ENCODE peak calls at places on chromosome 6, in nine cellular contexts. B, G, O, C, L, A, H, N and U are unnamed samples. For H3K9me3, the result is how much of the 10 kb centered on the place peaks cover.

GRCh38 chr6:130674604-130675003 is 152.6 kb upstream of the SMLR1 start:
- DNase-seq in B (no peak), G (no peak), O (no peak), C (no peak), L (no peak), A (no peak), H (no peak), N (no peak), U (no peak)

GRCh38 chr6:20366082-20366834 is 35.4 kb upstream of the E2F3 start:
- DNase-seq in B (no peak), G (no peak), O (no peak), C (peak), L (no peak), A (no peak), H (no peak), N (no peak), U (no peak)

GRCh38 chr6:151014404-151015150 is 149.1 kb downstream of the MTHFD1L start:
- DNase-seq in B (peak), G (peak), O (peak), C (peak), L (peak), A (peak), H (peak), N (peak), U (peak)

GRCh38 chr6:44237021-44237812 is 9.7 kb upstream of the HSP90AB1 start:
- DNase-seq in B (peak), G (peak), O (peak), C (peak), L (peak), A (peak), H (peak), N (peak), U (peak)

GRCh38 chr6:122285292-122285913 is 114.0 kb upstream of the HSF2 start:
- DNase-seq in B (no peak), G (no peak), O (no peak), C (no peak), L (no peak), A (no peak), H (no peak), N (no peak), U (no peak)

GRCh38 chr6:5981274-5982026 is 25.3 kb downstream of the NRN1 start:
- DNase-seq in B (no peak), G (no peak), O (no peak), C (no peak), L (no peak), A (no peak), H (no peak), N (peak), U (no peak)

GRCh38 chr6:31794866-31795615 is 511 bp downstream of the VARS1 start:
- DNase-seq in B (no peak), G (no peak), O (no peak), C (no peak), L (no peak), A (peak), H (no peak), N (no peak), U (no peak)

GRCh38 chr6:115271434-115271833 is 789.3 kb downstream of the FRK start:
- DNase-seq in B (no peak), G (no peak), O (no peak), C (no peak), L (no peak), A (no peak), H (no peak), N (no peak), U (no peak)

GRCh38 chr6:112231609-112232060 is 22.7 kb downstream of the LAMA4 start:
- DNase-seq in B (no peak), G (no peak), O (no peak), C (no peak), L (no peak), A (no peak), H (no peak), N (peak), U (no peak)

GRCh38 chr6:133704371-133704770 is 184.5 kb upstream of the TCF21 start:
- DNase-seq in B (no peak), G (no peak), O (no peak), C (no peak), L (no peak), A (no peak), H (no peak), N (peak), U (no peak)

GRCh38 chr6:27206806-27207205 is 40.7 kb upstream of the PRSS16 start:
- DNase-seq in B (no peak), G (no peak), O (no peak), C (no peak), L (no peak), A (no peak), H (no peak), N (no peak), U (no peak)

GRCh38 chr6:157597461-157598312 is 216.7 kb downstream of the ZDHHC14 start:
- DNase-seq in B (peak), G (peak), O (peak), C (peak), L (no peak), A (no peak), H (peak), N (no peak), U (peak)

GRCh38 chr6:32741203-32741960 is at the start of gene HLA-DQA2:
- DNase-seq in B (no peak), G (no peak), O (no peak), C (no peak), L (no peak), A (no peak), H (no peak), N (no peak), U (no peak)

GRCh38 chr6:45371924-45372582 is 5.7 kb downstream of the SUPT3H start:
- DNase-seq in B (no peak), G (no peak), O (no peak), C (no peak), L (no peak), A (no peak), H (no peak), N (peak), U (no peak)

GRCh38 chr6:139323511-139324445 is 32.0 kb upstream of the TXLNB start:
- DNase-seq in B (peak), G (peak), O (peak), C (peak), L (peak), A (no peak), H (peak), N (peak), U (peak)

GRCh38 chr6:135128268-135128914 is 52.7 kb upstream of the MYB start:
- DNase-seq in B (no peak), G (no peak), O (no peak), C (peak), L (no peak), A (no peak), H (no peak), N (no peak), U (no peak)

GRCh38 chr6:136889271-136890193 is 32.6 kb upstream of the SLC35D3 start:
- DNase-seq in B (no peak), G (no peak), O (no peak), C (no peak), L (no peak), A (no peak), H (no peak), N (no peak), U (no peak)

GRCh38 chr6:1916334-1916985 is 306.7 kb downstream of the FOXC1 start:
- DNase-seq in B (no peak), G (no peak), O (no peak), C (no peak), L (no peak), A (no peak), H (no peak), N (peak), U (no peak)

GRCh38 chr6:108737594-108738546 is 110.4 kb upstream of the ARMC2 start:
- DNase-seq in B (peak), G (no peak), O (peak), C (no peak), L (peak), A (no peak), H (no peak), N (peak), U (peak)

GRCh38 chr6:42984924-42985475 is 630 bp downstream of the PPP2R5D start:
- DNase-seq in B (no peak), G (peak), O (no peak), C (no peak), L (no peak), A (peak), H (no peak), N (no peak), U (no peak)

GRCh38 chr6:127520061-127520460 is 926 bp upstream of the MTCL3 start:
- DNase-seq in B (no peak), G (no peak), O (no peak), C (no peak), L (no peak), A (no peak), H (no peak), N (peak), U (no peak)

GRCh38 chr6:160756021-160756420 is 54.0 kb downstream of the PLG start:
- DNase-seq in B (no peak), G (no peak), O (no peak), C (no peak), L (no peak), A (no peak), H (no peak), N (no peak), U (no peak)

GRCh38 chr6:39077882-39078594 is 29.5 kb downstream of the GLP1R start:
- DNase-seq in B (no peak), G (no peak), O (peak), C (no peak), L (no peak), A (no peak), H (no peak), N (no peak), U (no peak)

GRCh38 chr6:96724641-96725040 is 112.6 kb downstream of the GPR63 start:
- DNase-seq in B (no peak), G (no peak), O (no peak), C (no peak), L (no peak), A (no peak), H (no peak), N (no peak), U (no peak)

GRCh38 chr6:155185544-155185943 is 78.3 kb upstream of the CLDN20 start:
- DNase-seq in B (no peak), G (no peak), O (no peak), C (no peak), L (no peak), A (no peak), H (no peak), N (peak), U (peak)

GRCh38 chr6:82006027-82006738 is 241.4 kb downstream of the IBTK start:
- DNase-seq in B (no peak), G (no peak), O (no peak), C (no peak), L (no peak), A (peak), H (no peak), N (peak), U (peak)

GRCh38 chr6:7087491-7087979 is 20.2 kb upstream of the RREB1 start:
- DNase-seq in B (no peak), G (no peak), O (no peak), C (no peak), L (no peak), A (no peak), H (no peak), N (no peak), U (no peak)

GRCh38 chr6:121310495-121310894 is 23.8 kb downstream of the TBC1D32 start:
- DNase-seq in B (no peak), G (no peak), O (no peak), C (no peak), L (no peak), A (no peak), H (no peak), N (no peak), U (no peak)

GRCh38 chr6:135088818-135089809 is 34.5 kb upstream of the HBS1L start:
- DNase-seq in B (no peak), G (no peak), O (no peak), C (no peak), L (no peak), A (no peak), H (no peak), N (peak), U (no peak)

GRCh38 chr6:22610127-22610526 is 40.8 kb downstream of the HDGFL1 start:
- DNase-seq in B (no peak), G (no peak), O (no peak), C (no peak), L (no peak), A (no peak), H (no peak), N (no peak), U (no peak)

GRCh38 chr6:22613695-22614094 is 44.3 kb downstream of the HDGFL1 start:
- DNase-seq in B (no peak), G (no peak), O (no peak), C (no peak), L (no peak), A (no peak), H (no peak), N (peak), U (no peak)

GRCh38 chr6:22614541-22614940 is 45.2 kb downstream of the HDGFL1 start:
- DNase-seq in B (no peak), G (no peak), O (no peak), C (no peak), L (no peak), A (no peak), H (no peak), N (peak), U (no peak)

GRCh38 chr6:22612241-22612640 is 42.9 kb downstream of the HDGFL1 start:
- DNase-seq in B (no peak), G (no peak), O (no peak), C (no peak), L (no peak), A (no peak), H (no peak), N (peak), U (no peak)
- H3K9me3 ChIP-seq in B (under half), G (under half), O (under half), C (under half), L (under half), A (under half), H (under half), N (under half), U (under half)

GRCh38 chr6:51139841-51140462 is 321.3 kb downstream of the TFAP2B start:
- DNase-seq in B (no peak), G (no peak), O (no peak), C (no peak), L (no peak), A (no peak), H (no peak), N (no peak), U (no peak)
- H3K9me3 ChIP-seq in B (under half), G (under half), O (under half), C (under half), L (under half), A (under half), H (under half), N (under half), U (under half)

DNA sequence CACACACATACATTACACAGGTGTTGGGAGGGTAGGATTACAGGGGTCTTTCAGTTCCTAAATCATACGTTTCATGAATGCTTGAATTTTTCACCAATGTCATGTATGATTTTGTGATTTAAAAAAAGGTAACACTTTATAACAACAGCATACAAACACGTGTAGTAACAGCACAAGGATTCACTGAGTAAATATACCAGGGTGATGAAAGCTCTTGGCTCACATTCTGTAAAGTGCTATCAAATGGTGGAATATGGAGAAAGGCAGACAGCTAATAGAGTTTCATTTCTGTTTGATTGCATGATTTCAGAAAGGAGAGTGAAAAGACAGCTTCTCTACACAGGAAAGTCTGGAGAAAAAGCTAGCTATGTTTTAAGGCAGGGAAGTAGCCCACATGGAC is 231.9 kb downstream of the CD83 start:
- DNase-seq in B (no peak), G (no peak), O (no peak), C (no peak), L (no peak), A (no peak), H (no peak), N (no peak), U (no peak)
- H3K9me3 ChIP-seq in B (under half), G (under half), O (under half), C (under half), L (under half), A (under half), H (under half), N (under half), U (under half)

DNA sequence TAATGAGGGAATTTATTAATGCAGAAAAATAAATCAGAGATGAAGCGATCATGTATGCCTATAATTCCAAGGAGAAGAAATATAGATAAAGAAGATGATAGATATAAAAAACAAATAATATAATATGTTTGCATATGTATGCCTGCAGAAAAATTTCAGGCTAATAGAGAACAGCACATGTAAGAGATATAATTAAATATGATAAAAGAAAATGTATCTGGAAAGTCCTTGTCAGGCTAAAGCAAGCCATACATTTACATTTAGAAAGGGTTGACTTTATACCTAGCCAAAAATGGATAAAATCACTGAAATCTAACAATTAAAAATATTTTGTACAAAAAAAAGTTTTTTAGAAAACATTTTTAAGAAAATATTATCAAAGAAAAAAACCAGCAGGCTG is 454.1 kb downstream of the C6orf118 start:
- DNase-seq in B (no peak), G (no peak), O (no peak), C (no peak), L (no peak), A (no peak), H (no peak), N (no peak), U (no peak)
- H3K9me3 ChIP-seq in B (under half), G (under half), O (under half), C (under half), L (under half), A (under half), H (under half), N (under half), U (under half)

DNA sequence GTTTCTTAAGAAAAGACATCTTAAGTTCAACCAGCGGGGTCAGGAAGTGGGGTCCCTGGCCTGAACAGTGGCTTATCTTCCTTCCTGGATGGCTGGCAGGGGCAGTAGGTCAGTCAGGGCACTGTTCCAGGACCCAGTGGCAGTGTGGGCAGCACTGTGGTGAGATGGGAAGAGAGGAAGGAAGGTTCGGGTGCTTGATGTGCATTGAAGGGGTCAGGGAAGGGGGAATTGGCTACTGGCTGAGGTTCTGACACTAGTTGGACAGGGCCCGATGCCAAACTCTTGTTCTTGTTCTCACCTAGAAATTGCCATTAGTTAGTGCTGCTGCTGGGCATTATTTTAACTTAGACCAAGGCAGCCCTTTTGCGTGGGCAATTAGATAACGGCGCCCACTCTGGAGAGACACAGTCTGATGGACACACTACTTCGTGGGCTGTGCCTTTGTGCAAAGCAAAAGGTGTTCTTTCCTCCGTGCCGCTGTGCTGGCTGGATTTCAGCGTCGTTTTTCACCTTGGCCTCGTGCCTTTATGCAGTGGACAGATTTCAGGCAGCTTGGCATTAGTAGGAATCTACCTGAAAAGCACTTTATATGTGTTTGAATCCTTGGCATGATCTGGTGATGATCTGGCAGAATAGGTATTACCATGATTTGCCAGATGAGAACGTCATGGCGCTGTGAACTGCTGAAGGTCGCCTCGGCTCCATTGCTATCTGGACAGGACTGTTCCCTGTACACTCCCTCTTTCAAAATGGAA is 30.3 kb downstream of the UTRN start:
- DNase-seq in B (peak), G (no peak), O (no peak), C (no peak), L (no peak), A (no peak), H (no peak), N (no peak), U (no peak)
- H3K9me3 ChIP-seq in B (under half), G (under half), O (under half), C (under half), L (under half), A (under half), H (under half), N (under half), U (under half)

GRCh38 chr6:165245716-165246115 is 63.7 kb downstream of the C6orf118 start:
- DNase-seq in B (no peak), G (no peak), O (no peak), C (no peak), L (no peak), A (no peak), H (no peak), N (no peak), U (no peak)

GRCh38 chr6:165245287-165245686 is 64.1 kb downstream of the C6orf118 start:
- DNase-seq in B (no peak), G (no peak), O (no peak), C (no peak), L (no peak), A (no peak), H (no peak), N (peak), U (no peak)

GRCh38 chr6:165244524-165245247 is 64.7 kb downstream of the C6orf118 start:
- DNase-seq in B (no peak), G (no peak), O (no peak), C (no peak), L (no peak), A (no peak), H (no peak), N (no peak), U (no peak)

DNA sequence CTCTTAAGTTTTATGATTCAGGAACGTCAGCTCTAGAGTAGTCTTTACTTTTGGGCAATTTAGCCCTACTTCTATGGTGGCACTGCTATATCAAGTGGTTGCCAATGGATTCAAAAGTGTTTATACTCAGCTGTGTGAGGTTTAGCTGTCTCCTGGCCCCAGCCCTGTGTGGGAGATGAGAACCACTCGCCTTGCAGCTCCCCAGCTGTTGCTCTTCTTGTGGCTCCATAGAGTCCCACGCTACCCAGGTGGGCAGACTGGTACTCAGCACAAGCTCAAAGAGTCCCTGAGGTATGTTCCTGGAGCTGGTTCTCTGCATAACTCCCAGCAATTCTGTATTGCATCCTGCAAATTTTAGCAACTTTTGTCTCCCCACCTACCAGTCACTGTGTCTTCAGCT is 59.6 kb downstream of the C6orf118 start:
- DNase-seq in B (no peak), G (no peak), O (no peak), C (no peak), L (no peak), A (no peak), H (no peak), N (no peak), U (no peak)
- H3K9me3 ChIP-seq in B (under half), G (under half), O (under half), C (under half), L (under half), A (under half), H (under half), N (under half), U (under half)

GRCh38 chr6:148693882-148694484 is 52.8 kb upstream of the UST start:
- DNase-seq in B (no peak), G (no peak), O (no peak), C (no peak), L (no peak), A (no peak), H (no peak), N (no peak), U (no peak)
- H3K9me3 ChIP-seq in B (under half), G (under half), O (under half), C (under half), L (under half), A (under half), H (under half), N (under half), U (under half)

GRCh38 chr6:14468656-14469321 is 351.2 kb downstream of the CD83 start:
- DNase-seq in B (no peak), G (no peak), O (no peak), C (no peak), L (no peak), A (no peak), H (no peak), N (no peak), U (no peak)
- H3K9me3 ChIP-seq in B (under half), G (under half), O (under half), C (under half), L (under half), A (under half), H (under half), N (under half), U (under half)